ENCODE peak calls at places on chromosomes 2 and 18, in five cellular contexts. One of them, this sample, is unnamed.

GRCh38 chr2:172148246-172148645 is 45.5 kb upstream of the DLX2 start:
- DNase-seq in endothelial cell of umbilical vein: no peak
- DNase-seq in body of pancreas: no peak
- DNase-seq in tibial artery: no peak
- DNase-seq in Peyer's patch: no peak
- DNase-seq in this sample: no peak

GRCh38 chr18:59478591-59478990 is 119.5 kb upstream of the LMAN1 start:
- DNase-seq in tibial artery: no peak
- DNase-seq in Peyer's patch: no peak
- DNase-seq in endothelial cell of umbilical vein: no peak
- DNase-seq in body of pancreas: no peak
- DNase-seq in this sample: no peak

GRCh38 chr18:9619545-9619944 is 5.2 kb upstream of the PPP4R1 start:
- DNase-seq in body of pancreas: no peak
- DNase-seq in endothelial cell of umbilical vein: peak; percentile 86
- DNase-seq in Peyer's patch: no peak
- DNase-seq in tibial artery: no peak
- DNase-seq in this sample: peak; percentile 50

GRCh38 chr18:4412286-4412685 is 42.8 kb downstream of the DLGAP1 start:
- DNase-seq in Peyer's patch: no peak
- DNase-seq in endothelial cell of umbilical vein: no peak
- DNase-seq in tibial artery: no peak
- DNase-seq in body of pancreas: no peak
- DNase-seq in this sample: no peak

GRCh38 chr18:12000072-12000659 is 18.9 kb downstream of the IMPA2 start:
- DNase-seq in tibial artery: no peak
- DNase-seq in body of pancreas: no peak
- DNase-seq in endothelial cell of umbilical vein: no peak
- DNase-seq in Peyer's patch: no peak
- DNase-seq in this sample: peak; percentile 56

GRCh38 chr2:133167990-133168389 is 400.3 kb downstream of the NCKAP5 start:
- DNase-seq in tibial artery: no peak
- DNase-seq in body of pancreas: no peak
- DNase-seq in endothelial cell of umbilical vein: no peak
- DNase-seq in Peyer's patch: no peak
- DNase-seq in this sample: no peak

GRCh38 chr18:48892146-48892855 is 58.5 kb downstream of the SMAD7 start:
- DNase-seq in endothelial cell of umbilical vein: no peak
- DNase-seq in tibial artery: no peak
- DNase-seq in body of pancreas: no peak
- DNase-seq in Peyer's patch: no peak
- DNase-seq in this sample: no peak

GRCh38 chr2:160388464-160389263 is 104.9 kb downstream of the RBMS1 start:
- DNase-seq in tibial artery: peak; percentile 67
- DNase-seq in body of pancreas: no peak
- DNase-seq in endothelial cell of umbilical vein: no peak
- DNase-seq in Peyer's patch: peak; percentile 61
- DNase-seq in this sample: no peak

GRCh38 chr2:8584174-8585066 is 97.4 kb upstream of the ID2 start:
- DNase-seq in Peyer's patch: peak; percentile 14
- DNase-seq in body of pancreas: no peak
- DNase-seq in endothelial cell of umbilical vein: no peak
- DNase-seq in tibial artery: no peak
- DNase-seq in this sample: no peak

GRCh38 chr18:54284967-54285785 is 15.9 kb downstream of the POLI start:
- DNase-seq in endothelial cell of umbilical vein: peak; percentile 21
- DNase-seq in body of pancreas: peak; percentile 18
- DNase-seq in tibial artery: no peak
- DNase-seq in Peyer's patch: no peak
- DNase-seq in this sample: no peak

GRCh38 chr2:99489758-99490087 is at the start of gene REV1:
- DNase-seq in endothelial cell of umbilical vein: no peak
- DNase-seq in body of pancreas: no peak
- DNase-seq in tibial artery: no peak
- DNase-seq in Peyer's patch: no peak
- DNase-seq in this sample: no peak

GRCh38 chr2:99488587-99488998 is 1.2 kb downstream of the REV1 start:
- DNase-seq in endothelial cell of umbilical vein: peak; percentile 61
- DNase-seq in tibial artery: no peak
- DNase-seq in Peyer's patch: no peak
- DNase-seq in body of pancreas: no peak
- DNase-seq in this sample: peak; percentile 77

GRCh38 chr2:99485824-99486223 is 4.0 kb downstream of the REV1 start:
- DNase-seq in Peyer's patch: no peak
- DNase-seq in body of pancreas: no peak
- DNase-seq in tibial artery: no peak
- DNase-seq in endothelial cell of umbilical vein: no peak
- DNase-seq in this sample: no peak

GRCh38 chr2:99488999-99489757 is 639 bp downstream of the REV1 start:
- DNase-seq in tibial artery: peak; percentile 68
- DNase-seq in body of pancreas: peak; percentile 78
- DNase-seq in endothelial cell of umbilical vein: peak; percentile 61
- DNase-seq in Peyer's patch: peak; percentile 47
- DNase-seq in this sample: peak; percentile 49

GRCh38 chr2:99487906-99488305 is 1.9 kb downstream of the REV1 start:
- DNase-seq in body of pancreas: no peak
- DNase-seq in endothelial cell of umbilical vein: no peak
- DNase-seq in tibial artery: no peak
- DNase-seq in Peyer's patch: no peak
- DNase-seq in this sample: no peak
- H3K4me1 ChIP-seq in body of pancreas: peaks cover 39% of the 10 kb centered on the region
- H3K4me1 ChIP-seq in endothelial cell of umbilical vein: peaks cover 27% of the 10 kb centered on the region
- H3K4me1 ChIP-seq in tibial artery: peaks cover 30% of the 10 kb centered on the region
- H3K4me1 ChIP-seq in Peyer's patch: no peaks in the 10 kb centered on the region
- H3K4me1 ChIP-seq in this sample: peaks cover 9% of the 10 kb centered on the region

DNA sequence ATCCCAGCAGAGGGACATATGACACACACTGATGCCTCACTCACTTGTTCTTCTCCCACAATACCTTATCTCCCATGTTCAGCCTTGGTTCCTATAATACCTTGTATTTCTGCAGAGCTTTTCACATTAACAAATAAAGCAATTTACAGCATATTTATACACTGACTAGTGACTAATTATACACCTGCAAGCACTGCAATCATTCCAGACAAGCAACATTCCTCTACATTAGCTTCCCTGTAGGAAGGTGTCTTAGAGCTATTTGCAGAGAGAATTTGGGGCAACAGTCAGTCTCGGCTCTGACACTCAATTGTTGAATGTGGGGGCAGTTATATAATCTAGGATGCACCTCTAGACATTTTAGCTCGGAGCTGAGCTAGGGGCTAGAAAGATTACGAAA is 9.5 kb upstream of the INSIG2 start:
- DNase-seq in body of pancreas: no peak
- DNase-seq in tibial artery: no peak
- DNase-seq in endothelial cell of umbilical vein: no peak
- DNase-seq in Peyer's patch: no peak
- DNase-seq in this sample: no peak
- H3K4me3 ChIP-seq in body of pancreas: no peak overlapping the region
- H3K4me3 ChIP-seq in tibial artery: no peak overlapping the region
- H3K4me3 ChIP-seq in endothelial cell of umbilical vein: no peak overlapping the region
- H3K4me3 ChIP-seq in Peyer's patch: no peak overlapping the region
- H3K4me3 ChIP-seq in this sample: no peak overlapping the region

GRCh38 chr2:215504547-215504946 is 68.7 kb upstream of the FN1 start:
- DNase-seq in endothelial cell of umbilical vein: peak; percentile 61
- DNase-seq in body of pancreas: no peak
- DNase-seq in tibial artery: no peak
- DNase-seq in Peyer's patch: no peak
- DNase-seq in this sample: peak; percentile 5

GRCh38 chr2:215503381-215503780 is 67.5 kb upstream of the FN1 start:
- DNase-seq in tibial artery: no peak
- DNase-seq in endothelial cell of umbilical vein: no peak
- DNase-seq in body of pancreas: no peak
- DNase-seq in Peyer's patch: no peak
- DNase-seq in this sample: no peak

GRCh38 chr2:215499330-215499729 is 63.5 kb upstream of the FN1 start:
- DNase-seq in endothelial cell of umbilical vein: no peak
- DNase-seq in body of pancreas: no peak
- DNase-seq in Peyer's patch: no peak
- DNase-seq in tibial artery: no peak
- DNase-seq in this sample: no peak

GRCh38 chr2:215498411-215498810 is 62.5 kb upstream of the FN1 start:
- DNase-seq in Peyer's patch: no peak
- DNase-seq in tibial artery: no peak
- DNase-seq in body of pancreas: no peak
- DNase-seq in endothelial cell of umbilical vein: no peak
- DNase-seq in this sample: no peak

GRCh38 chr2:215500466-215500865 is 64.6 kb upstream of the FN1 start:
- DNase-seq in Peyer's patch: no peak
- DNase-seq in endothelial cell of umbilical vein: no peak
- DNase-seq in body of pancreas: no peak
- DNase-seq in tibial artery: no peak
- DNase-seq in this sample: no peak
- H3K4me1 ChIP-seq in Peyer's patch: no peaks in the 10 kb centered on the region
- H3K4me1 ChIP-seq in endothelial cell of umbilical vein: peaks cover 13% of the 10 kb centered on the region
- H3K4me1 ChIP-seq in body of pancreas: peaks cover 3% of the 10 kb centered on the region
- H3K4me1 ChIP-seq in tibial artery: no peaks in the 10 kb centered on the region
- H3K4me1 ChIP-seq in this sample: no peaks in the 10 kb centered on the region

GRCh38 chr2:138732651-138733050 is 47.5 kb downstream of the NXPH2 start:
- DNase-seq in body of pancreas: no peak
- DNase-seq in tibial artery: no peak
- DNase-seq in Peyer's patch: no peak
- DNase-seq in endothelial cell of umbilical vein: no peak
- DNase-seq in this sample: no peak

GRCh38 chr2:138727956-138728355 is 52.2 kb downstream of the NXPH2 start:
- DNase-seq in Peyer's patch: no peak
- DNase-seq in endothelial cell of umbilical vein: no peak
- DNase-seq in body of pancreas: no peak
- DNase-seq in tibial artery: no peak
- DNase-seq in this sample: no peak

GRCh38 chr2:138724765-138725459 is 55.3 kb downstream of the NXPH2 start:
- DNase-seq in tibial artery: no peak
- DNase-seq in endothelial cell of umbilical vein: no peak
- DNase-seq in Peyer's patch: no peak
- DNase-seq in body of pancreas: no peak
- DNase-seq in this sample: no peak

GRCh38 chr2:138726681-138727080 is 53.5 kb downstream of the NXPH2 start:
- DNase-seq in Peyer's patch: no peak
- DNase-seq in body of pancreas: no peak
- DNase-seq in tibial artery: no peak
- DNase-seq in endothelial cell of umbilical vein: no peak
- DNase-seq in this sample: no peak

DNA sequence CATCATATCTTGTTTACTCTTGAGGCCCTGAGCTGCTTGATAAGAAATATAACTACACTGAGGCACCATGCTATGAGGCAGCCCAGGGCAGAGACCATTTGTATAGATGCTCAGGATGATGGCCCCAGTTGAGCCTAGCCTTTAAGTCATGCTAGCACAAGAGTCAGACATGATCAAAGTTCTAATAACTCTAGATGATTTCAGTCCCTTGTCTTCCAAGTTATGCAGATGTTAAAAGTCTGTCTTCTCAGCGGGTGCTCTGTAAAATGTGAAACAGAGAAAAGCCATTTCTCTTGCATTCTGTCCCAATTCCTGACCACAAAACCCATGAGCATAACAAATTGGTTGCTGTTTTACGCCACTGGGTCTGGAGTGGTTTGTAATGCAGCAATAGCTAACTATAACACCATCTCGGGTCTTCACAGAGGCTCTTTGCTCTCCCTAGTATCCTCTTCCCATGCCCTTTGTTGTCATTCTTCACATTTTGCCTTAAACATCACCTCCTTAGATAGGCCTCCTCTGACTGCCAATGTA is 49.6 kb downstream of the NXPH2 start:
- DNase-seq in Peyer's patch: no peak
- DNase-seq in body of pancreas: no peak
- DNase-seq in tibial artery: no peak
- DNase-seq in endothelial cell of umbilical vein: no peak
- DNase-seq in this sample: no peak
- H3K4me3 ChIP-seq in Peyer's patch: no peak overlapping the region
- H3K4me3 ChIP-seq in body of pancreas: no peak overlapping the region
- H3K4me3 ChIP-seq in tibial artery: no peak overlapping the region
- H3K4me3 ChIP-seq in endothelial cell of umbilical vein: no peak overlapping the region
- H3K4me3 ChIP-seq in this sample: no peak overlapping the region

DNA sequence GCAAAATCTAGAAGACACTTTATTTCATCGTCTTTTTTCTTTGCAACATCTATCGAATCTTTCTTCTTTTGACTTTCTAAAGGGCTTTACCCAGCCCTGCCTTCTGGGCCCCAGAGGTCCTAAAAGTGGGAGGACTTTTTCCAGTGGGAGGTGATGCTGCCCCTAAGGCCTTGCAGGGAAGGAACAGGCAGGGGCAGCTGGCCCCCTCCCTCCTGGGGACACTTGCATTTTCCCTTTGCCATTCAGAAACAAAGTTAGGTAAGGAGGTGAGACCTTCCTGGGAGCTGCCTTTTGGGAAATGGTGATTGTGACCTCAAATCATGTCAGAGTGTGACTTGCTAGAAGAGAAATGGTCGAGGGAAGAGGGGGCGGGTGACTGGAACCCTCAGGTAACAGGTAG is 132.7 kb downstream of the GLI2 start:
- DNase-seq in tibial artery: no peak
- DNase-seq in body of pancreas: no peak
- DNase-seq in Peyer's patch: no peak
- DNase-seq in endothelial cell of umbilical vein: no peak
- DNase-seq in this sample: no peak
- H3K4me1 ChIP-seq in tibial artery: peaks cover 49% of the 10 kb centered on the region
- H3K4me1 ChIP-seq in body of pancreas: peaks cover 10% of the 10 kb centered on the region
- H3K4me1 ChIP-seq in Peyer's patch: no peaks in the 10 kb centered on the region
- H3K4me1 ChIP-seq in endothelial cell of umbilical vein: peaks cover 5% of the 10 kb centered on the region
- H3K4me1 ChIP-seq in this sample: no peaks in the 10 kb centered on the region

GRCh38 chr2:104933518-104933917 is 79.6 kb downstream of the POU3F3 start:
- DNase-seq in tibial artery: no peak
- DNase-seq in body of pancreas: no peak
- DNase-seq in endothelial cell of umbilical vein: no peak
- DNase-seq in Peyer's patch: no peak
- DNase-seq in this sample: no peak

GRCh38 chr2:104939570-104940235 is 85.8 kb downstream of the POU3F3 start:
- DNase-seq in Peyer's patch: no peak
- DNase-seq in tibial artery: no peak
- DNase-seq in body of pancreas: peak; percentile 44
- DNase-seq in endothelial cell of umbilical vein: no peak
- DNase-seq in this sample: peak; percentile 67

GRCh38 chr2:104936504-104936903 is 82.6 kb downstream of the POU3F3 start:
- DNase-seq in endothelial cell of umbilical vein: no peak
- DNase-seq in Peyer's patch: no peak
- DNase-seq in body of pancreas: no peak
- DNase-seq in tibial artery: no peak
- DNase-seq in this sample: no peak

DNA sequence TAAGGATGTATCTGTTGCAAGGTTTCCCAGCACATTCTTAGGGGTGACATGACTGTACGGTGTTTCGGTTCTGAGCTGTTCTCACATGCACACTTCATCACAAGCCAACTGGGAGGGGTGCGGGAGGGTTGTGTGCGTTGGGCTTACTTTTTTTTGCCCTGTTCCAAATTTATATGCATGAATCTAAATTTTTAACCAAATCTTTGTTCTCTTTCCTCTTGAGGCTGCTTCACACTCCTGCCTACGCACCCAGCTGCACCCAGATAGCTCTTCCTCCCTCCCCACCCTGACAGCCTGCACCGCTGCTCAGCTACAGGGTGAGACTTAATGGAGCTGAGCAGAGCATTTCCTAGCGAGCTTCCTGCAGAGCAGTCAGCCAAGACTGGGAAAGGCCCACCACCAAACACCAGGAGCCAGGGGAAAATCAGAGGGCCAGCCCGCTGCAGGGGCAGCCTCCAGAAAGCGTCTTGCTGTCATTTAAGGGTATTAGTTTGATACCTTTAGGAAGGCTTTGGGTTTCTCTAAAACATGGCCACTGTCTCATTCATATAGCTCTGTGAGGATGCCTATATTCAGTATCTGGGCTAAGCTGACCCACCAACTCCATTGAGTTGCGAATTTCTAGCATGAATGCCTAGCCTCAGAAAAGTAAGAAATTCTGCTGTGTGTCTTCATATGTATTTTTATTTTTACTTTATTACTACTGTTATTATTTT is 84.5 kb downstream of the POU3F3 start:
- DNase-seq in body of pancreas: no peak
- DNase-seq in endothelial cell of umbilical vein: no peak
- DNase-seq in Peyer's patch: peak; percentile 35
- DNase-seq in tibial artery: no peak
- DNase-seq in this sample: no peak
- H3K4me3 ChIP-seq in body of pancreas: no peak overlapping the region
- H3K4me3 ChIP-seq in endothelial cell of umbilical vein: no peak overlapping the region
- H3K4me3 ChIP-seq in Peyer's patch: no peak overlapping the region
- H3K4me3 ChIP-seq in tibial artery: no peak overlapping the region
- H3K4me3 ChIP-seq in this sample: no peak overlapping the region

This sample was measured in small intestine.